ENCODE peak calls at places on chromosomes 13 and 19, in ten cellular contexts. T is activated CD4-positive, alpha-beta T cell treated with anti-CD3 and anti-CD28 coated beads, Interleukin-2, amount 10 ng/mL, durations not matched to agents 7 days and 5 days; J is NCI-H1417 treated with DMSO at 0.1 percent for 48 hours; V is nephron progenitor cell; O is HEK293T; S is BJ; E is stimulated activated CD4-positive, alpha-beta T cell treated with anti-CD3 and anti-CD28 coated beads, Interleukin-12 subunit alpha, Interleukin-12 subunit beta, amount 100 ng/mL, for 24 hours; G is GM04504; Q is endothelial cell; M is NCI-H1105 treated with DMSO at 0.1 percent for 48 hours. F is an unnamed sample.

GRCh38 chr13:64793592-64793991 is 2436.5 kb downstream of the PCDH9 start:
- DNase-seq in T (no peak), J (no peak), V (no peak), O (no peak), S (no peak), E (no peak), G (no peak), Q (no peak), M (no peak), F (no peak)

GRCh38 chr19:14408641-14409120 is 10.5 kb downstream of the DDX39A start:
- DNase-seq in T (no peak), J (no peak), V (no peak), O (no peak), S (no peak), E (no peak), G (no peak), Q (no peak), M (no peak), F (no peak)

GRCh38 chr13:113973218-113974164 is at the start of gene C13orf46:
- DNase-seq in T (no peak), J (no peak), V (peak; percentile 26), O (no peak), S (no peak), E (no peak), G (no peak), Q (no peak), M (no peak), F (no peak)

GRCh38 chr19:54248016-54248601 is 5.5 kb upstream of the LILRA6 start:
- DNase-seq in T (peak; percentile 20), J (no peak), V (no peak), O (no peak), S (no peak), E (no peak), G (no peak), Q (no peak), M (no peak), F (no peak)

GRCh38 chr19:49243129-49243528 is 81.9 kb downstream of the SLC6A16 start:
- DNase-seq in T (no peak), J (no peak), V (no peak), O (no peak), S (no peak), E (no peak), G (no peak), Q (no peak), M (no peak), F (no peak)

GRCh38 chr13:50866817-50867640 is 23.5 kb upstream of the DLEU7 start:
- DNase-seq in T (no peak), J (no peak), V (no peak), O (no peak), S (no peak), E (no peak), G (no peak), Q (no peak), M (no peak), F (no peak)

GRCh38 chr19:3125900-3126524 is 9.8 kb upstream of the GNA15 start:
- DNase-seq in T (peak; percentile 87), J (no peak), V (peak; percentile 76), O (peak; percentile 79), S (no peak), E (peak; percentile 51), G (no peak), Q (peak; percentile 72), M (no peak), F (peak; percentile 49)

GRCh38 chr13:102517959-102518358 is 78.8 kb upstream of the TPP2 start:
- DNase-seq in T (no peak), J (no peak), V (no peak), O (no peak), S (no peak), E (no peak), G (no peak), Q (no peak), M (no peak), F (no peak)

GRCh38 chr19:18469245-18470107 is 31.5 kb upstream of the ISYNA1 start:
- DNase-seq in T (peak; percentile 64), J (no peak), V (peak; percentile 79), O (peak; percentile 84), S (no peak), E (peak; percentile 31), G (no peak), Q (peak; percentile 81), M (peak; percentile 26), F (no peak)